ENCODE peak calls at places on chromosomes 6 and 20, in four cellular contexts. P is HCT116, E is cardiac muscle cell, L is GM23338. S is an unnamed sample.

GRCh38 chr20:62350629-62351422 is 16.3 kb downstream of the LAMA5 start:
- DNase-seq in P (no peak), E (no peak), L (no peak), S (no peak)

GRCh38 chr6:31965700-31966099 is 6.2 kb downstream of the DXO start:
- DNase-seq in P (no peak), E (no peak), L (no peak), S (no peak)

GRCh38 chr20:46218656-46219055 is 89.6 kb downstream of the CDH22 start:
- DNase-seq in P (no peak), E (no peak), L (no peak), S (no peak)

GRCh38 chr6:21769405-21769851 is 175.9 kb downstream of the SOX4 start:
- DNase-seq in P (no peak), E (peak; percentile 99), L (peak; percentile 91), S (no peak)

GRCh38 chr6:77454386-77454785 is 8.9 kb downstream of the HTR1B start:
- DNase-seq in P (no peak), E (no peak), L (no peak), S (no peak)

GRCh38 chr6:28446818-28447511 is 3.7 kb upstream of the ZSCAN23 start:
- DNase-seq in P (no peak), E (peak; percentile 11), L (peak; percentile 68), S (no peak)

GRCh38 chr6:44043479-44044153 is 83.6 kb downstream of the MRPL14 start:
- DNase-seq in P (no peak), E (peak; percentile 68), L (peak; percentile 48), S (no peak)

GRCh38 chr6:29834564-29835436 is 7.2 kb downstream of the HLA-G start:
- DNase-seq in P (no peak), E (peak; percentile 20), L (peak; percentile 83), S (peak; percentile 37)

GRCh38 chr20:44052166-44052565 is 134.8 kb downstream of the JPH2 start:
- DNase-seq in P (no peak), E (no peak), L (no peak), S (no peak)

GRCh38 chr6:32213649-32214048 is 10.2 kb downstream of the NOTCH4 start:
- DNase-seq in P (no peak), E (no peak), L (no peak), S (no peak)

GRCh38 chr6:14721103-14721758 is 524.6 kb upstream of the JARID2 start:
- DNase-seq in P (no peak), E (peak; percentile 76), L (no peak), S (no peak)

GRCh38 chr6:43842231-43842794 is 72.3 kb downstream of the VEGFA start:
- DNase-seq in P (no peak), E (peak; percentile 24), L (no peak), S (no peak)

GRCh38 chr20:52454660-52455059 is 263.1 kb upstream of the ZFP64 start:
- DNase-seq in P (no peak), E (peak; percentile 88), L (no peak), S (no peak)

GRCh38 chr6:97040355-97040860 is 115.9 kb downstream of the KLHL32 start:
- DNase-seq in P (no peak), E (no peak), L (no peak), S (no peak)

GRCh38 chr6:52958546-52959255 is 36.4 kb downstream of the GSTA4 start:
- DNase-seq in P (no peak), E (no peak), L (no peak), S (no peak)

GRCh38 chr6:16637635-16638034 is 123.6 kb downstream of the ATXN1 start:
- DNase-seq in P (no peak), E (no peak), L (no peak), S (no peak)

GRCh38 chr20:41387433-41387832 is 20.8 kb upstream of the EMILIN3 start:
- DNase-seq in P (no peak), E (no peak), L (peak; percentile 77), S (no peak)

GRCh38 chr6:157990321-157991066 is 8.8 kb downstream of the SYNJ2 start:
- DNase-seq in P (no peak), E (no peak), L (no peak), S (no peak)

GRCh38 chr20:49885558-49886332 is 29.6 kb downstream of the SPATA2 start:
- DNase-seq in P (no peak), E (no peak), L (peak; percentile 34), S (no peak)

GRCh38 chr20:49882171-49882970 is 33.0 kb downstream of the SPATA2 start:
- DNase-seq in P (no peak), E (no peak), L (no peak), S (no peak)

GRCh38 chr20:49880724-49881445 is 34.4 kb downstream of the SPATA2 start:
- DNase-seq in P (no peak), E (no peak), L (no peak), S (no peak)

GRCh38 chr20:49880177-49880576 is 35.2 kb downstream of the SPATA2 start:
- DNase-seq in P (no peak), E (peak; percentile 41), L (no peak), S (no peak)

GRCh38 chr20:49883246-49883802 is 32.0 kb downstream of the SPATA2 start:
- DNase-seq in P (no peak), E (no peak), L (no peak), S (no peak)
- H3K36me3 ChIP-seq in P (no peaks in the 10 kb centered on the region), E (peaks cover 3% of the 10 kb centered on the region), L (no peaks in the 10 kb centered on the region), S (no peaks in the 10 kb centered on the region)

DNA sequence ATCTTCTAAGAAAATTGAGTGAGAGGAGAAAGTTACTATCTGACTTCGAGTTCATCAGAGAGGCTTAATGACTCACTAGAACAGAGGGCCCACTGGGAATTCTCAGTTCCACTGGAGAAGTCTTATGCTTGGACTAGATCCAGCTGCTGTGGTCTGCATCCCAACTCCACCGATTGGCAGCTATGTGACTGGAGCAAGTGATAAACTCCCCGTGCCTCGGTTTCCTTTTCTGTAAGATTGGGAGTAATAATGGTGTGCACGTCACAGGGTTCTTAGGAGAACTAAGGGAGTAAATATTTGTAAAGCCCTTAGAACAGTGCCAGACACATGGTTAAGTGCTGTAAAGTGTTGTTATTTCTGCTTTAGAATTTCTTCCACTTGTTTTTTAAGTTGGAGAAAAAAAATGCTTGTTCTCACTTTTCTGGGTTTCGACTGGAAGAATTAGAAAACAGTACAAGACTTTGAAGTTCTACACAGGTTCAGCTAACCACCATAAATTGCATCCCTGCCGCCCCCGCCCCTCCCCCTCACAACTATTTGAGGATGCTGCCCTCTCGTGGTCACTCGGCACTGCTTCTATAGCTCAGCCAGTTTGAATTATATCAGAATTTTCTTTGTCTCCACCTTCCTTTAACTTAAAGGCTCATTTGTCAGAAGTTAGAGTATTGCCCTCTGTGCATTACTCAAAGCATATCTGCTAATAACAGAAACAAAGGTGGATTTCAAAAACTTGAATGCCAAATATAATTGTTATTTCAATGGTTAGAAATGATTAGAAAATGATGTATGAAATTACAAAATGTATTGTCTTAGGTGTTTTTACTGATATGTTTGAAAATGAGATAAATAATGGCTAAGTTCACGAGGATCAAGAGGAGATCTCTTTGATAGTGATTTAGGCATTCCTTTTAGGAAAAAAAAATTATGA is 95.0 kb upstream of the IFNGR1 start:
- DNase-seq in P (peak; percentile 46), E (peak; percentile 91), L (peak; percentile 88), S (peak; percentile 19)
- H3K27ac ChIP-seq in P (no peak overlapping the region), E (no peak overlapping the region), L (no peak overlapping the region), S (no peak overlapping the region)

GRCh38 chr6:144845181-144845580 is 560.0 kb downstream of the UTRN start:
- DNase-seq in P (no peak), E (no peak), L (no peak), S (no peak)

GRCh38 chr6:144835322-144835721 is 550.2 kb downstream of the UTRN start:
- DNase-seq in P (no peak), E (no peak), L (no peak), S (no peak)

GRCh38 chr6:144844596-144844995 is 559.5 kb downstream of the UTRN start:
- DNase-seq in P (no peak), E (no peak), L (no peak), S (no peak)

GRCh38 chr6:144843701-144844100 is 558.6 kb downstream of the UTRN start:
- DNase-seq in P (no peak), E (no peak), L (no peak), S (no peak)

DNA sequence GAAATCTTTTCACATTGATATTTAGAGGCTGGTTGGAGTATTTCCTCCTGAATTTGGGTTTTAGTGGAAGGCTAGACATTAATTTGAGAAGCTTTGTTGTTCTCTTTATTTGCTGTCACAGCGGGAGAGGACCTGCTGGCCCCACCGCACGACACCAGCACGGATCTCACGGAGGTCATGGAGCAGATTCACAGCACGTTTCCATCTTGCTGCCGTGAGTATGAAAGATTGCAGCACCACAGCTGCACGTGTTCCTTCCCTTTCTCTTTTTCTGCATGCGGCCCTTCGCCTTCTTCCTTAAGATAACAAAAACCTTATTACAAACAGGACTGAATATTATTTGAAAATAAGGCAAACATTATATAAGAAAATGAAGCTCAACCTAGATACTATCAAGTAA is 555.5 kb downstream of the UTRN start:
- DNase-seq in P (no peak), E (no peak), L (no peak), S (no peak)
- H3K36me3 ChIP-seq in P (no peaks in the 10 kb centered on the region), E (peaks cover 18% of the 10 kb centered on the region), L (no peaks in the 10 kb centered on the region), S (peaks cover 60% of the 10 kb centered on the region)

GRCh38 chr20:59019217-59019616 is at the start of gene TUBB1:
- DNase-seq in P (no peak), E (no peak), L (no peak), S (no peak)

GRCh38 chr20:59018817-59019216 is 412 bp upstream of the TUBB1 start:
- DNase-seq in P (no peak), E (no peak), L (no peak), S (no peak)

GRCh38 chr20:59023616-59024015 is 4.4 kb downstream of the TUBB1 start:
- DNase-seq in P (no peak), E (no peak), L (no peak), S (no peak)

GRCh38 chr20:59022754-59023153 is 3.5 kb downstream of the TUBB1 start:
- DNase-seq in P (no peak), E (no peak), L (no peak), S (no peak)

DNA sequence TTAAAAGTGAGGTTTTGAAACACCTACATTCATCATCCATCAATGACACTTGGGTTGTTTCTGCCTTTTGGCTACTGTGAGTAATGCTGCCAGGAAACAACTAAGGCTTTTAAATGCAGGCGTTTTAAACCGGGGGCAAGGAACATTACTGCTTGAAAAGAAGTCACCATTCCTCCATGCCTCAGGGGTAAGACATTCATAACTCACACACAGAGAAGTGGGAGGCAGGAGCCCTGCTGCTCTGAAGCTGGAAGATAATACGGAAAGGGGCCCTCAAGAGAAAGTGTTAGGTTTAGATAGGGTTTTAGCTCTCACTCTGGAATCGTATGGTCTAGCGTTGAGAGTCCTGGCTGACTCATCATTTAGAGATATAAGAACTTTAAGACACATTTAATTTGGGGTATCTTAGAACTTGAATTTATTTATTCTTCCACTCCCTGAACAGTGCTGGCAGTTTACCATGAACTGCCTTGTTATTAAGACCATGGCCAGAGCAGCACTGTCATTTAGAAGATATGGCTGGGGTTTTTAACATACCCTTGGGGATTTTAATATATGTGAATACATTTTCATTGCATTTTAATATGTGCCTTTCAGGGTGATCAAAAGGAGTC is 1.8 kb downstream of the TUBB1 start:
- DNase-seq in P (no peak), E (peak; percentile 52), L (no peak), S (no peak)
- H3K27ac ChIP-seq in P (no peak overlapping the region), E (peak overlapping the region; percentile 32), L (no peak overlapping the region), S (no peak overlapping the region)

S was measured in naive thymus-derived CD4-positive, alpha-beta T cell.